ENCODE peak calls at places on chromosomes 7 and 10, in four cellular contexts. W, S, E and F are unnamed samples.

GRCh38 chr7:151838861-151839381 is 38.0 kb downstream of the PRKAG2 start:
- DNase-seq in E (peak; percentile 9), S (peak; percentile 75), W (no peak), F (no peak)

GRCh38 chr7:70739646-70740045 is 392.3 kb upstream of the GALNT17 start:
- DNase-seq in S (peak; percentile 73), W (no peak), E (no peak), F (no peak)

GRCh38 chr7:101951757-101952156 is 134.3 kb downstream of the CUX1 start:
- DNase-seq in E (no peak), W (no peak), S (no peak), F (no peak)

GRCh38 chr10:241451-241850 is 106.2 kb downstream of the ZMYND11 start:
- DNase-seq in W (no peak), S (no peak), E (no peak), F (no peak)

GRCh38 chr7:22444181-22444966 is 55.6 kb downstream of the STEAP1B start:
- DNase-seq in W (no peak), E (no peak), S (no peak), F (peak; percentile 64)

GRCh38 chr7:13946181-13946580 is 43.3 kb downstream of the ETV1 start:
- DNase-seq in E (no peak), W (no peak), S (no peak), F (no peak)

GRCh38 chr10:9243861-9244515 is 1189.5 kb downstream of the GATA3 start:
- DNase-seq in W (no peak), E (no peak), S (no peak), F (no peak)

GRCh38 chr10:59303018-59303417 is 59.3 kb downstream of the FAM13C start:
- DNase-seq in W (no peak), S (no peak), E (no peak), F (no peak)

GRCh38 chr10:110115784-110116520 is 91.5 kb upstream of the MXI1 start:
- DNase-seq in E (no peak), W (no peak), S (no peak), F (no peak)

GRCh38 chr7:37990337-37990736 is 69.9 kb downstream of the EPDR1 start:
- DNase-seq in S (no peak), E (no peak), W (no peak), F (no peak)

GRCh38 chr7:7821517-7821916 is 103.1 kb upstream of the RPA3 start:
- DNase-seq in S (no peak), E (no peak), W (no peak), F (no peak)

GRCh38 chr10:80104066-80104926 is 25.8 kb downstream of the TMEM254 start:
- DNase-seq in S (no peak), E (no peak), W (peak; percentile 45), F (peak; percentile 31)

GRCh38 chr7:44378744-44379143 is 53.4 kb upstream of the CAMK2B start:
- DNase-seq in W (no peak), S (no peak), E (no peak), F (no peak)

GRCh38 chr10:28633750-28634149 is 43.6 kb upstream of the BAMBI start:
- DNase-seq in E (no peak), W (no peak), S (no peak), F (no peak)

GRCh38 chr10:71207578-71207977 is 4.8 kb upstream of the UNC5B start:
- DNase-seq in S (no peak), E (no peak), W (no peak), F (no peak)

GRCh38 chr7:70595741-70596574 is 536.0 kb upstream of the GALNT17 start:
- DNase-seq in S (no peak), W (peak; percentile 40), E (no peak), F (no peak)

GRCh38 chr10:52864459-52865106 is 92.0 kb upstream of the MBL2 start:
- DNase-seq in E (no peak), S (no peak), W (no peak), F (peak; percentile 43)

GRCh38 chr10:71771821-71772617 is 1.3 kb downstream of the VSIR start:
- DNase-seq in S (peak; percentile 75), E (no peak), W (no peak), F (peak; percentile 76)

GRCh38 chr7:23530355-23530754 is 1.4 kb downstream of the TRA2A start:
- DNase-seq in W (peak; percentile 50), E (no peak), S (peak; percentile 62), F (no peak)

GRCh38 chr10:69051303-69051702 is 36.6 kb upstream of the SRGN start:
- DNase-seq in S (peak; percentile 75), W (peak; percentile 66), E (no peak), F (no peak)

GRCh38 chr10:36677170-36677768 is 448.1 kb upstream of the ANKRD30A start:
- DNase-seq in S (no peak), W (no peak), E (no peak), F (no peak)

GRCh38 chr10:1476106-1476803 is 261.1 kb downstream of the ADARB2 start:
- DNase-seq in W (no peak), E (no peak), S (no peak), F (no peak)

GRCh38 chr7:138713191-138713590 is 12.0 kb upstream of the SVOPL start:
- DNase-seq in W (no peak), S (no peak), E (no peak), F (no peak)

GRCh38 chr10:132939957-132940790 is 2.2 kb downstream of the CFAP46 start:
- DNase-seq in W (peak; percentile 87), S (peak; percentile 72), E (peak; percentile 27), F (no peak)

GRCh38 chr10:61904711-61905445 is 3.4 kb downstream of the ARID5B start:
- DNase-seq in E (no peak), S (peak; percentile 81), W (peak; percentile 74), F (no peak)

GRCh38 chr7:1883031-1883761 is 213.1 kb downstream of the ELFN1 start:
- DNase-seq in W (no peak), E (no peak), S (peak; percentile 90), F (no peak)

GRCh38 chr7:114502454-114503254 is 88.0 kb downstream of the FOXP2 start:
- DNase-seq in E (no peak), W (no peak), S (no peak), F (no peak)

GRCh38 chr7:153523320-153524015 is 528.7 kb upstream of the DPP6 start:
- DNase-seq in S (no peak), E (no peak), W (no peak), F (no peak)

GRCh38 chr10:31149835-31150512 is 118.3 kb upstream of the ZNF438 start:
- DNase-seq in E (no peak), S (no peak), W (no peak), F (no peak)

GRCh38 chr7:24854866-24855265 is 97.6 kb upstream of the GSDME start:
- DNase-seq in W (no peak), E (no peak), S (no peak), F (no peak)

GRCh38 chr7:155717010-155717744 is 72.7 kb downstream of the RBM33 start:
- DNase-seq in S (no peak), E (no peak), W (no peak), F (no peak)

GRCh38 chr10:84493951-84494848 is 165.8 kb downstream of the CCSER2 start:
- DNase-seq in S (no peak), E (no peak), W (no peak), F (no peak)

GRCh38 chr10:124725791-124726190 is 18.4 kb downstream of the FAM53B start:
- DNase-seq in S (no peak), W (no peak), E (no peak), F (no peak)

GRCh38 chr10:5041471-5042023 is 37.9 kb upstream of the AKR1C2 start:
- DNase-seq in W (no peak), E (no peak), S (no peak), F (no peak)

GRCh38 chr10:44395396-44395795 is 10.5 kb upstream of the CXCL12 start:
- DNase-seq in S (no peak), E (no peak), W (no peak), F (no peak)